ENCODE peak calls at places on chromosomes 7 and 10, in five cellular contexts. M is NCI-H460, P is HCEC 1CT, K is endodermal cell, U is nucleus accumbens. W is an unnamed sample.

GRCh38 chr7:99499356-99499712 is 747 bp downstream of the ZNF394 start:
- DNase-seq in M (no peak), P (peak), K (no peak), U (no peak), W (no peak)

GRCh38 chr10:21978191-21978862 is 25.2 kb downstream of the DNAJC1 start:
- DNase-seq in M (no peak), P (peak), K (no peak), U (no peak), W (no peak)

GRCh38 chr10:621981-622740 is 67.3 kb downstream of the DIP2C start:
- DNase-seq in M (no peak), P (no peak), K (no peak), U (no peak), W (peak)

GRCh38 chr10:95567903-95568630 is 6.9 kb upstream of the SORBS1 start:
- DNase-seq in M (no peak), P (no peak), K (no peak), U (no peak), W (no peak)

GRCh38 chr10:123297175-123297574 is 143.0 kb downstream of the BUB3 start:
- DNase-seq in M (no peak), P (no peak), K (peak), U (no peak), W (no peak)

GRCh38 chr10:72194949-72195348 is 20.9 kb upstream of the ANAPC16 start:
- DNase-seq in M (no peak), P (no peak), K (no peak), U (no peak), W (no peak)

GRCh38 chr7:135147341-135147898 is 452 bp upstream of the TMEM140 start:
- DNase-seq in M (no peak), P (peak), K (no peak), U (no peak), W (no peak)

GRCh38 chr7:2219136-2219535 is 13.6 kb downstream of the MAD1L1 start:
- DNase-seq in M (no peak), P (no peak), K (no peak), U (no peak), W (no peak)

GRCh38 chr7:268991-269390 is 21.0 kb upstream of the FOXL3 start:
- DNase-seq in M (no peak), P (no peak), K (no peak), U (no peak), W (peak)

GRCh38 chr7:143379607-143380263 is 1.4 kb upstream of the ZYX start:
- DNase-seq in M (no peak), P (no peak), K (no peak), U (no peak), W (no peak)

GRCh38 chr10:94293344-94293743 is 69.4 kb downstream of the NOC3L start:
- DNase-seq in M (no peak), P (no peak), K (no peak), U (no peak), W (no peak)

GRCh38 chr7:101170617-101171441 is 5.5 kb upstream of the VGF start:
- DNase-seq in M (no peak), P (no peak), K (peak), U (no peak), W (peak)

GRCh38 chr10:118971187-118971586 is 58.3 kb upstream of the NANOS1 start:
- DNase-seq in M (no peak), P (no peak), K (no peak), U (no peak), W (no peak)

GRCh38 chr7:117654780-117655179 is 175.0 kb downstream of the CFTR start:
- DNase-seq in M (no peak), P (no peak), K (no peak), U (no peak), W (no peak)

GRCh38 chr10:129786216-129786615 is 177.9 kb downstream of the EBF3 start:
- DNase-seq in M (no peak), P (no peak), K (peak), U (no peak), W (no peak)